ENCODE peak calls at places on chromosomes 7 and 10, in four cellular contexts. One of them, this sample, is unnamed.

GRCh38 chr7:29552392-29552791 is 11.2 kb upstream of the PRR15 start:
- DNase-seq in tibial nerve: no peak
- DNase-seq in epithelial cell of esophagus: no peak
- DNase-seq in kidney epithelial cell: no peak
- DNase-seq in this sample: no peak

GRCh38 chr7:80770675-80771081 is 132.2 kb downstream of the CD36 start:
- DNase-seq in kidney epithelial cell: no peak
- DNase-seq in tibial nerve: no peak
- DNase-seq in epithelial cell of esophagus: no peak
- DNase-seq in this sample: no peak

GRCh38 chr10:116111483-116112095 is 161.4 kb downstream of the GFRA1 start:
- DNase-seq in kidney epithelial cell: no peak
- DNase-seq in tibial nerve: no peak
- DNase-seq in epithelial cell of esophagus: no peak
- DNase-seq in this sample: no peak

GRCh38 chr7:299628-300027 is 9.7 kb downstream of the FOXL3 start:
- DNase-seq in kidney epithelial cell: no peak
- DNase-seq in tibial nerve: no peak
- DNase-seq in epithelial cell of esophagus: no peak
- DNase-seq in this sample: no peak

GRCh38 chr7:107147464-107148214 is 21.2 kb upstream of the HBP1 start:
- DNase-seq in kidney epithelial cell: no peak
- DNase-seq in epithelial cell of esophagus: peak; percentile 51
- DNase-seq in tibial nerve: no peak
- DNase-seq in this sample: no peak

GRCh38 chr10:102133373-102134195 is 744 bp downstream of the PPRC1 start:
- DNase-seq in kidney epithelial cell: no peak
- DNase-seq in tibial nerve: peak; percentile 46
- DNase-seq in epithelial cell of esophagus: peak; percentile 93
- DNase-seq in this sample: peak; percentile 20

GRCh38 chr7:4784799-4785198 is 9.4 kb downstream of the AP5Z1 start:
- DNase-seq in epithelial cell of esophagus: no peak
- DNase-seq in kidney epithelial cell: no peak
- DNase-seq in tibial nerve: no peak
- DNase-seq in this sample: no peak

GRCh38 chr7:39002755-39003154 is 25.0 kb downstream of the POU6F2 start:
- DNase-seq in epithelial cell of esophagus: no peak
- DNase-seq in tibial nerve: no peak
- DNase-seq in kidney epithelial cell: no peak
- DNase-seq in this sample: no peak

GRCh38 chr10:67883710-67884312 is 645 bp upstream of the SIRT1 start:
- DNase-seq in epithelial cell of esophagus: no peak
- DNase-seq in tibial nerve: no peak
- DNase-seq in kidney epithelial cell: no peak
- DNase-seq in this sample: no peak

GRCh38 chr7:55043691-55044090 is 24.9 kb downstream of the EGFR start:
- DNase-seq in kidney epithelial cell: no peak
- DNase-seq in epithelial cell of esophagus: peak; percentile 91
- DNase-seq in tibial nerve: no peak
- DNase-seq in this sample: no peak

DNA sequence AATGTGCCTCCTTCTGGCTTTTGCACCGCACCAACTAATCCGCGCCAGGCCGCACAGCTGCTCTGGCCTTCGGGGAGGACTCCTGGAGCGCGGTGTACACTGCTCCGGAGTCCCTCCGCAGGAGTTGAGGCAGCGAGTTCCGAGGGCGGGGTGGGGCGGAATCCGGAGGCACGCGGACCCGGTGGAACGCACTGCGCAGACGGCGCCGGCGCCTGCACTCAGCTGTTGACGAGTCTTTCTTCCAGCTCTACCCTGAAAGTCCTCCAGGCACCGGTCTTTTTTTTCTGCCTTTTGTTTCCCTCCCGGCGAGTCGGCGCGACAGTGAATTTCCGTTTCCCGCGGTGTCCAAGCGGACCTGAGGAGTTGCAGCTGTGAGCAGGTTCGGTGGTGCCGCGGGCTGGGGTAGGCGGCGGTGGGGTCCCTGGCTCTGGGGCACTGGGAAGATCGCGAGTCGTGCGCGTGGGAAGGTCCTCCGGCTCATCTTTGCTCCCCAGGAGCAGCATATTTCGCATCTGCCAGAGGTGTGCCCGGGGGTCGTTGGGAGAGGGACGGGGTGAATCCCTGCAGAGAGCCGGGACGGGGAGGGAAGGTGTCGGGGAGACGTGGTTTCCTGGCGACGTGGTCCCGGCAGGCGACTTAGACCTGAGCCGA is 44.1 kb downstream of the SFTPD start:
- DNase-seq in epithelial cell of esophagus: peak; percentile 62
- DNase-seq in tibial nerve: peak; percentile 23
- DNase-seq in kidney epithelial cell: no peak
- DNase-seq in this sample: no peak
- TF ChIP-seq CTCF in epithelial cell of esophagus: no peak
- TF ChIP-seq CTCF in tibial nerve: no peak
- TF ChIP-seq CTCF in kidney epithelial cell: no peak
- TF ChIP-seq CTCF in this sample: no peak

GRCh38 chr7:139889186-139889871 is 60.3 kb downstream of the TBXAS1 start:
- DNase-seq in epithelial cell of esophagus: peak; percentile 69
- DNase-seq in kidney epithelial cell: no peak
- DNase-seq in tibial nerve: no peak
- DNase-seq in this sample: no peak
- TF ChIP-seq CTCF in epithelial cell of esophagus: no peak
- TF ChIP-seq CTCF in kidney epithelial cell: no peak
- TF ChIP-seq CTCF in tibial nerve: no peak
- TF ChIP-seq CTCF in this sample: no peak

GRCh38 chr10:112135604-112136003 is 48.0 kb downstream of the GPAM start:
- DNase-seq in epithelial cell of esophagus: no peak
- DNase-seq in tibial nerve: no peak
- DNase-seq in kidney epithelial cell: no peak
- DNase-seq in this sample: no peak
- TF ChIP-seq CTCF in epithelial cell of esophagus: no peak
- TF ChIP-seq CTCF in tibial nerve: no peak
- TF ChIP-seq CTCF in kidney epithelial cell: no peak
- TF ChIP-seq CTCF in this sample: no peak

DNA sequence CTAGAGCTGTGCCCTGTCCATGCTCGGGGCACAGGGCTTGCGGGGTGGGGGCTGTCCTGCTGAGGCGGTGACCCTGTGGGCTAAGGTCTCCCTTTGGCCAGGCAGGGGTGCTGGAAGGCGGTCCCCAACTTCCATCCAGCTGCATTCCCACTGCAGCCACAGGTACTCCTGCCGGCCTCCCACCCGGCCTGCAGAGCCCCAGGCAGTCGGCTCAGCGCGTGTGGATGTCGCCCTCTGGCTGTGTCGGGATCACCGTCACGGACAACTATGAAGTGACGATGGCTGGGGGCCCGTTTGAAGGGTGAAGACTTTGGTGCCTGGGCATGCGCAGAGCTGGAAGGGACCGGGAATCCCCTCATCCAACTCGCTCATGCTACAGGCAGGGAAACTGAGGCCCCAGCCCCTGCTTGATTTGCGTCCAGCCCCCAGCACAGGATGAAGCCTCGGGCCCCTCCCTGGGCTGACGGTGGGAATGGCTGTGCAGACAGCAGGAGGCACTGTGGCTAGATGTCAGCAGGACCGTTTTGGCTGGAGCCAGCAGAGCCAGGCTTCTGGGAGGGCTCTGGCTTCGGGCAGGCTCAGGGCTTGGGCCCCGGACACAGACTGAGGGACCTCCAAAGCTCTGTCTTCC is 2.3 kb upstream of the TMEM184A start:
- DNase-seq in tibial nerve: no peak
- DNase-seq in kidney epithelial cell: no peak
- DNase-seq in epithelial cell of esophagus: no peak
- DNase-seq in this sample: no peak
- TF ChIP-seq CTCF in tibial nerve: peak; percentile 35
- TF ChIP-seq CTCF in kidney epithelial cell: peak; percentile 28
- TF ChIP-seq CTCF in epithelial cell of esophagus: no peak
- TF ChIP-seq CTCF in this sample: no peak

DNA sequence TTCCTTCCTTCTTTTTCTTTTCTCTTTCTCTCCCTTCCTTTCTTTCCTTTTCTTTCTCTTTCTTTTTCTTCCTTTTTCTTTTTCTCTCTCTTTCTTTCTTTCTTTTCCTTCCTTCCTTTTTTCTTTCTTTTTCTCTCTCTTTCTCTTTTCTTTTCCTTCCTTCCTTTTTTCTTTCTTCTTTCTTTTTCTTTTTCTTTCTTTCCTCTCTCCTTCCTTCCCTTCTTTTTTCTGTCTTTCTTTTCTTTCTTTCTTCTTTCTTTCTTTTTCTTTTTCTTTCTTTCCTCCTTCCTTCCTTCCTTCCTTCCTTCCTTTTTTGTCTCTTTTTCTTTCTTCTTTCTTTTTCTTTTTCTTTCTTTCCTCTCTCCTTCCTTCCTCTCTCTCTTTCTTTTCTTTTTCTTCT is 136.8 kb downstream of the PTN start:
- DNase-seq in tibial nerve: no peak
- DNase-seq in kidney epithelial cell: no peak
- DNase-seq in epithelial cell of esophagus: no peak
- DNase-seq in this sample: no peak
- TF ChIP-seq CTCF in tibial nerve: no peak
- TF ChIP-seq CTCF in kidney epithelial cell: no peak
- TF ChIP-seq CTCF in epithelial cell of esophagus: no peak
- TF ChIP-seq CTCF in this sample: peak; percentile 29

GRCh38 chr10:11175823-11176243 is 158.2 kb downstream of the CELF2 start:
- DNase-seq in epithelial cell of esophagus: no peak
- DNase-seq in kidney epithelial cell: no peak
- DNase-seq in tibial nerve: no peak
- DNase-seq in this sample: no peak

GRCh38 chr10:11176746-11177145 is 159.1 kb downstream of the CELF2 start:
- DNase-seq in epithelial cell of esophagus: no peak
- DNase-seq in tibial nerve: no peak
- DNase-seq in kidney epithelial cell: no peak
- DNase-seq in this sample: no peak

GRCh38 chr10:11179231-11180105 is 161.8 kb downstream of the CELF2 start:
- DNase-seq in epithelial cell of esophagus: no peak
- DNase-seq in kidney epithelial cell: no peak
- DNase-seq in tibial nerve: no peak
- DNase-seq in this sample: no peak

GRCh38 chr10:11178606-11179221 is 161.0 kb downstream of the CELF2 start:
- DNase-seq in kidney epithelial cell: no peak
- DNase-seq in tibial nerve: no peak
- DNase-seq in epithelial cell of esophagus: no peak
- DNase-seq in this sample: peak; percentile 79

DNA sequence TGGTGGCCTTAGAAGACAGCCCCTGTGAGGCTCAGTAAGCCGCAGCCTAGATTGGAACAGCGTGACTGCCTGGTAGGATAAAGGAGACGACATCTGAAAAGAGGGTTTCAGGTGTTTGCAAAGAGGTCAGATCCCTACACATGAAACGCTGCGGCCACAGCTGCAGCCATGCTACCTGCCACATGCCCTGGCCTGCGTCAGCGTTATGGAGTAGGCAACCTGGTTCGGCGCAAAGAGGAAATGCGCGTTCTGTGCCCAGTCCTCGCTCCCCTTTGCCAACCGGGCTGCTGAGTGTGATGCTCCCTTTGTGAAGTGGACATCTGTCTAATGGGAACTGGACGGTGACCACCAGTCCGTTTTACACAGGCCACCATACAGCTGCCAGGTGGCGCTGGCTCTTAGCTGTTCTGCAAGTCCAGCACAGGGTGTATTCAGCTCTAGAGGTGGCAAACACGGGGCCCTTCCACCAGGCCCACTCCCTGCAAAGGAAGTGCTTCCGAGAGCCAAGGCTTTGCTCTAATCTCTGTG is 160.3 kb downstream of the CELF2 start:
- DNase-seq in epithelial cell of esophagus: no peak
- DNase-seq in kidney epithelial cell: no peak
- DNase-seq in tibial nerve: no peak
- DNase-seq in this sample: peak; percentile 48
- TF ChIP-seq CTCF in epithelial cell of esophagus: no peak
- TF ChIP-seq CTCF in kidney epithelial cell: no peak
- TF ChIP-seq CTCF in tibial nerve: no peak
- TF ChIP-seq CTCF in this sample: no peak

GRCh38 chr10:60570941-60571340 is 181.3 kb upstream of the ANK3 start:
- DNase-seq in tibial nerve: no peak
- DNase-seq in epithelial cell of esophagus: no peak
- DNase-seq in kidney epithelial cell: no peak
- DNase-seq in this sample: no peak

GRCh38 chr10:60569681-60570080 is 180.0 kb upstream of the ANK3 start:
- DNase-seq in kidney epithelial cell: no peak
- DNase-seq in tibial nerve: no peak
- DNase-seq in epithelial cell of esophagus: no peak
- DNase-seq in this sample: no peak

GRCh38 chr10:60572511-60573194 is 183.0 kb upstream of the ANK3 start:
- DNase-seq in epithelial cell of esophagus: peak; percentile 60
- DNase-seq in tibial nerve: no peak
- DNase-seq in kidney epithelial cell: peak; percentile 69
- DNase-seq in this sample: no peak

GRCh38 chr10:60573342-60573741 is 183.7 kb upstream of the ANK3 start:
- DNase-seq in epithelial cell of esophagus: no peak
- DNase-seq in kidney epithelial cell: peak; percentile 70
- DNase-seq in tibial nerve: no peak
- DNase-seq in this sample: no peak

DNA sequence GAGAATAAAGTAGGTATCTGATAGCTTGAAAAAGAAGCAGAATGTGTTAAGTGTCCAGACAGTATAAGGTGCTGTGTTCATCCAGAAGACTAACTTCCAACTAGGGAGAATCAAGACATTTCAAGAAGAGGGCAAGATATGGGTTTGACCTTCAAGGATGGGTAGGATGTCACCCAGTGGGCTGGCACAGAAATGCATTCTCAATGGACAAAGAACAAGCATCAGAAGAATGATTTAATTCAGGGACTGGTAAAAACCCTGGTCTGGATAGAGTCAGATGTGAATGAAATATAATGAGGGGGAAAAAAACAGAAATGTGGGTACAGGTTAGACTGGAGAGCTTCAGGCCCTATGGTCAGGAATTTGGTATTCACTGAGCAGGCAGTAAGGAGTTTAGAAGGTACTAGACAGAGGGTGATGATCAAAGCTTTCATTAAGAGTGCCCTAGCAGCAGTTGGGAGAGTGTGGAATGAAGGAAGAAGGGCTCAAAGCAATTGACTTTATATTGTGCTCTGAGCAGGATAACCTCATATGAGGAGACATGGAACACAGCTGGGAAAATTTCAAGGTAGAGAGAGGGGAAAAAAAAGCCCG is 180.7 kb upstream of the ANK3 start:
- DNase-seq in epithelial cell of esophagus: no peak
- DNase-seq in kidney epithelial cell: no peak
- DNase-seq in tibial nerve: no peak
- DNase-seq in this sample: no peak
- TF ChIP-seq CTCF in epithelial cell of esophagus: no peak
- TF ChIP-seq CTCF in kidney epithelial cell: peak; percentile 2
- TF ChIP-seq CTCF in tibial nerve: no peak
- TF ChIP-seq CTCF in this sample: no peak

DNA sequence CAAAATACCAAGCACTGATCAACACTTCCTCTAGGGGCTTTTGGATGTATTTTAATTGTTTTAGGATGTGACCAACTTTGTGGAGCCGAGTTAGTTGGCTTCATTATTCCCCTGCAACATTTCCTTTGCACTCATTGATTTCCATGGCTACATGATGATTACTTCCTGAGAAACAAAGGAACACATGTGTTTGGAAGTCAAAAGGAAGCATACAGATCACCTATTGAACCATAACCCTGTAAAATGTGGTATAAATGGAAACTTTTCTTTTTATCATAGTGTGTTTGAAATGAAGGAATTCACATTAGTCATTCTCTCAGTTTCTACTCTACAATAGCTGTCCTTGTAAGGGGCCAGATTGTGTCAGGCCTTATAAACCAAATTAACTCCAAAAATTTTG is 32.2 kb upstream of the EXOC6 start:
- DNase-seq in epithelial cell of esophagus: no peak
- DNase-seq in kidney epithelial cell: no peak
- DNase-seq in tibial nerve: no peak
- DNase-seq in this sample: no peak
- TF ChIP-seq CTCF in epithelial cell of esophagus: no peak
- TF ChIP-seq CTCF in kidney epithelial cell: no peak
- TF ChIP-seq CTCF in tibial nerve: no peak
- TF ChIP-seq CTCF in this sample: no peak

This sample was measured in natural killer cell.